ENCODE peak calls at places on chromosomes 4 and X, in four cellular contexts. F is right atrium auricular region, B is caudate nucleus, T is right lobe of liver. G is an unnamed sample.

GRCh38 chr4:100828986-100829685 is 311.3 kb upstream of the EMCN start:
- DNase-seq in F (no peak), B (no peak), T (no peak), G (no peak)

GRCh38 chr4:102781570-102781969 is 20.8 kb upstream of the MANBA start:
- DNase-seq in F (no peak), B (no peak), T (no peak), G (no peak)

GRCh38 chrX:386239-386767 is 404 bp downstream of the PPP2R3B start:
- DNase-seq in F (no peak), B (no peak), T (no peak), G (no peak)

GRCh38 chr4:169437299-169438047 is 166.7 kb upstream of the SH3RF1 start:
- DNase-seq in F (no peak), B (no peak), T (no peak), G (no peak)

GRCh38 chr4:41933997-41934812 is 1.0 kb upstream of the TMEM33 start:
- DNase-seq in F (no peak), B (no peak), T (peak), G (no peak)

GRCh38 chrX:15441464-15441863 is 51.7 kb downstream of the PIR start:
- DNase-seq in F (no peak), B (no peak), T (no peak), G (no peak)

GRCh38 chr4:185398618-185399017 is 2.0 kb downstream of the ANKRD37 start:
- DNase-seq in F (no peak), B (no peak), T (no peak), G (no peak)

GRCh38 chrX:111386884-111387283 is 25.1 kb downstream of the DCX start:
- DNase-seq in F (no peak), B (no peak), T (no peak), G (no peak)

GRCh38 chr4:69322055-69322454 is 41.8 kb downstream of the UGT2B28 start:
- DNase-seq in F (no peak), B (no peak), T (no peak), G (no peak)

DNA sequence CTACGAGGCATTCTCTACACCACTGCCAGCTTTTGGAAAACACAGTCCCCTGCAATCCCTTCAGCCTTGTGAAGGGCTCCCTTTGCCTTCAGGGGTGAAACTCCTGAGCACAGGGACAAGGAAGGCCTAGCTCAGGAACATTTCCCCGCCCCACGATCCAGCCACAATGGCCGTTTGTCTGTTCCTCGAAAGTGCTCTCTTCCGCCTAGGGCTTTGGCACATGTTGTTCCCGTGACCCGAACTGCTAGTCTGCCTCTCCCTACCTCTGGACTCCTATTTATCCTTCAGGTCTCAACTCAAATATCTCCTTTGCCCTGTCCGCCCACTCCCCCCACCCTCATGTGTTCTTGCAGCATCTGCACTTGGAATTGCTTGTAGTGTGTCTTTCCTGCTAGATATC is 12.1 kb downstream of the FGD1 start:
- DNase-seq in F (no peak), B (no peak), T (no peak), G (no peak)
- H3K27ac ChIP-seq in F (no peak), B (no peak), T (no peak), G (peak)

GRCh38 chr4:158538176-158538575 is 16.5 kb downstream of the RXFP1 start:
- DNase-seq in F (no peak), B (peak), T (no peak), G (no peak)

GRCh38 chr4:158535130-158535614 is 13.5 kb downstream of the RXFP1 start:
- DNase-seq in F (no peak), B (no peak), T (no peak), G (no peak)

GRCh38 chr4:158532556-158533231 is 11.0 kb downstream of the RXFP1 start:
- DNase-seq in F (no peak), B (no peak), T (no peak), G (no peak)

GRCh38 chr4:158536833-158537232 is 15.2 kb downstream of the RXFP1 start:
- DNase-seq in F (no peak), B (no peak), T (no peak), G (no peak)

DNA sequence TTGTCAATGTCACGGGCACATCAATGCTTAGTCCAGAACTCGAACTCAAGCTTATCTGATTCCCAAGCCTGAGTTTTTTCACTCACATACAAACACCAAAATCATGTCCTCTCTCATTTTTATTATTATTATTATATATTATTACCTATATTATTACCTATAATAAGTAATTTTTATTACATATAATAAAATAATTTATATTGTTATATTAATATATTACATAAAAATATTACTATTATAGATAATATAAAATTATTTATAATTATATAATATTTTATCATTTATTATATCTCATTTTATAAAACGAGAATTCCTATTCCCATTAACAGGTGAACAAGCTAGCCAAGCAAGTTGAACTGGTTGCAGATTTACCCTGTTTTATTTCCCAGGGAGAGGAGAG is 13.0 kb downstream of the RXFP1 start:
- DNase-seq in F (no peak), B (no peak), T (no peak), G (no peak)
- H3K27ac ChIP-seq in F (no peak), B (no peak), T (no peak), G (no peak)

DNA sequence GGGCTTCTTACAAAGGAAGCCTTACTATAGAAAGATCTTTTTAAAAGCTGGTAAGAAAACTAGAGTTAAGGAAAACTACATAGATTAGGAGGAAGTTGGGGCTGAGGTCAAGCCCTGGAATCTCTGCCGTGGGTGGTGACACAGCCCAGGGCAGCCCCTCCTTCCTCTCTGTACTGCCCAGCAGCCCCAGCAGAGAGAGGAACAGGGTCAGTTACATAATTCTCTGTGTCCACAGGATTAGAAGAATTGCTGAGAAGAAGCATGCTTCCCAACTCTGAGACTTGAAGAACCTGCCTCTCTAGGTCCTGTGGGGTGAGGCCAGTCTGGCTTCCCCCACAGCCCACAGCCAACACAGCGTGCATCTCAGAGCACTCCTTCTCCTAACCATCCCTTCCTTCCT is 9.2 kb upstream of the ABLIM2 start:
- DNase-seq in F (no peak), B (no peak), T (no peak), G (no peak)
- H3K27ac ChIP-seq in F (no peak), B (no peak), T (no peak), G (no peak)

DNA sequence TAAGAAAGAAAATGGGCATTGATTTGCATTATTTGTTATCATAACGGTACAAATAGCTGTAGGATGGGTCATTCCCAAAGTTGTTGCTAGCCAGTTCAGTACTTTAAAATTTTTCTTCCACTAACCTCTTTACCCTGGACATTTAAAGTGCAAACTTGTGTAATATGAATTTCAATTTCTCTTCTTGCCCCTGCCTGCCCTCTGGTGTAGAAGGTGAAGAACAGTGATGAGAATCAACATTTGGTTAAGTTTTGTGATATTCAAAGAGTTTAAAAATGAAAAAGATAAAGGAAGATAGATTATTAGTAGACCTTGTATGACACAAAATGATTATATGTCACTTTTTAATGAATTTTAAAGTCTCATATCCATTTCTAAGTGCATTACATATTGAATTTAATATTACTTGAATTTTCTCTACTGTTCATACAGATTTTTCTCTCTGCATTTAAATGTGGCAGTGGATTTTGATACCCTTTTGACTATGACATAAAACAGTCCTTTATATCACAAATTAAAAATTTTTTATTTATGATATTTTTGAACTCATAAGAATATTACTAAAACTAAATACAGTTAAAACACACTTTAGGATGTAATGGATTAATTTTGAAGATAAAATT is 337.7 kb downstream of the BMPR1B start:
- DNase-seq in F (no peak), B (no peak), T (no peak), G (no peak)
- H3K27ac ChIP-seq in F (no peak), B (no peak), T (no peak), G (no peak)

DNA sequence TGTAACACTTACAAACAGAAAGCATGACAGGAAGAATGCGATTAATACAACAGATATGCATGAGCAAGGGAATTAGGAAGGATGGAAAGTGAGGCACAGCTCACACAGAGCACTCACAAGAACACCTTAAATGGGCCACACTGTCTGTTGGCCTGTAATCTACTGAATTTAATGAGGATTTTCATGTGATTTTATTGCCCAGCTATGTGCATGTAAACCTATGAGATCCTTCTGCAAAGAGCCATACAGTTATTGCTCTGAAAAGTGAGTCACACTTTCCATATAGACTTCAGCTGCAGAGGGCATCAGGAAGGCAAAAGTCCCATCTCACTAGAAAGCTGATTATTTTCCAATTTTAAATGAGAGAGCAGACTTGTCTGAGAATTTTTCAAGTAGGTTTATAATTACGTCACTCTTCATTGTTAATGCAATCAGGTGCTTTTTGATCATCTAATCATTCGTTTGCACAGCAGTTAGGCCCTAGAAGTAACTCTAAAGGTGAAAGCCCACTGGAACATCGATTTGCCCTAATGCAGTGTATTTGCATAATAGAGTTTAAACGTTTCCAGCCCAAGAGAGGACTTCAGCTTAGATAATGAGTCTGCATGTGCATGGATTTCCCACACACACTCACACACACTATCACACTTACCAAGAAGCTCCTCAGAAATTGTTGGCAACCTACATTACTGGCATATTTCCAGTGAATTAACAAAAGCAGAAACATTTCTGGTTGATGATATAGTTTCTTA is 832.6 kb upstream of the INTU start:
- DNase-seq in F (no peak), B (no peak), T (no peak), G (no peak)
- H3K27ac ChIP-seq in F (no peak), B (no peak), T (no peak), G (no peak)

GRCh38 chr4:56104188-56104587 is 155.4 kb downstream of the CEP135 start:
- DNase-seq in F (no peak), B (no peak), T (no peak), G (no peak)
- H3K27ac ChIP-seq in F (no peak), B (no peak), T (no peak), G (no peak)

GRCh38 chr4:54254915-54255246 is 25.8 kb downstream of the PDGFRA start:
- DNase-seq in F (no peak), B (no peak), T (no peak), G (no peak)
- H3K27ac ChIP-seq in F (no peak), B (no peak), T (no peak), G (no peak)

GRCh38 chrX:115098897-115099296 is 81.5 kb upstream of the IL13RA2 start:
- DNase-seq in F (no peak), B (no peak), T (no peak), G (no peak)

GRCh38 chrX:115089419-115089818 is 72.0 kb upstream of the IL13RA2 start:
- DNase-seq in F (no peak), B (no peak), T (no peak), G (no peak)

DNA sequence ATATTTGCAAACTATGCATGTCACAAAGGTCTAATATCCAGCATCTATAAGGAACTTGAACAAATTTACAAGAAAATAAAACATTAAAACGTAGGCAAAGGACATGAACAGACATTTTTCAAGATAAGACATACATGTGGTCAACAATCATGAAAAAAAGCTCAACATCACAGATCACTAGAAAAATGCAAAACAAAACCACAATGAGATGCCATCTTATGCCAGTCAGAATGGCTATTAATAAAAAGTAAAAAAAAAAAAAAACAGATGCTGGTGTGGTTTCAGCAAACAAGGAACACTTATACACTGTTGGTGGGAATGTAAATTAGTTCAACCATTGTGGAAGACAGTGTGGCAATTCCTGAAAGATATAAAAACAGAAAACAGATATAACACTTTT is 75.8 kb upstream of the IL13RA2 start:
- DNase-seq in F (no peak), B (no peak), T (no peak), G (no peak)
- H3K27ac ChIP-seq in F (no peak), B (no peak), T (no peak), G (no peak)